ENCODE peak calls at places on chromosomes 4 and X, in four cellular contexts. H is HepG2, B is A549, C is K562. W is an unnamed sample.

GRCh38 chr4:108574402-108574801 is 46.0 kb upstream of the RPL34 start:
- DNase-seq in H (no peak), B (no peak), C (no peak), W (no peak)

GRCh38 chr4:128322986-128323385 is 35.4 kb upstream of the PGRMC2 start:
- DNase-seq in H (peak), B (peak), C (no peak), W (no peak)

GRCh38 chr4:11598591-11598990 is 169.9 kb upstream of the HS3ST1 start:
- DNase-seq in H (no peak), B (no peak), C (no peak), W (no peak)

GRCh38 chr4:37279894-37280592 is 35.5 kb downstream of the NWD2 start:
- DNase-seq in H (peak), B (no peak), C (no peak), W (no peak)

GRCh38 chr4:82704156-82704555 is 94.4 kb downstream of the SCD5 start:
- DNase-seq in H (no peak), B (no peak), C (no peak), W (no peak)

GRCh38 chr4:188707036-188707435 is 567.8 kb downstream of the TRIML1 start:
- DNase-seq in H (no peak), B (no peak), C (no peak), W (no peak)

GRCh38 chr4:183932576-183932975 is 27.5 kb downstream of the STOX2 start:
- DNase-seq in H (no peak), B (no peak), C (no peak), W (no peak)

GRCh38 chrX:34927866-34928265 is 14.7 kb upstream of the FAM47B start:
- DNase-seq in H (no peak), B (no peak), C (no peak), W (no peak)

GRCh38 chr4:54781771-54782170 is 124.0 kb downstream of the KIT start:
- DNase-seq in H (no peak), B (no peak), C (no peak), W (no peak)

GRCh38 chrX:22060451-22060940 is 28.4 kb downstream of the PHEX start:
- DNase-seq in H (no peak), B (no peak), C (no peak), W (no peak)

GRCh38 chr4:8919651-8920288 is 48.1 kb upstream of the HMX1 start:
- DNase-seq in H (no peak), B (no peak), C (no peak), W (no peak)

GRCh38 chrX:21766101-21766500 is 8.2 kb upstream of the SMPX start:
- DNase-seq in H (no peak), B (no peak), C (no peak), W (no peak)

GRCh38 chr4:148071009-148071408 is 339.1 kb downstream of the ARHGAP10 start:
- DNase-seq in H (no peak), B (no peak), C (no peak), W (no peak)

GRCh38 chrX:48468247-48468671 is 1.8 kb downstream of the SLC38A5 start:
- DNase-seq in H (no peak), B (no peak), C (peak), W (no peak)

GRCh38 chr4:52250124-52250523 is 199.0 kb downstream of the SPATA18 start:
- DNase-seq in H (no peak), B (no peak), C (no peak), W (no peak)

GRCh38 chr4:53116959-53117358 is 248.9 kb downstream of the SCFD2 start:
- DNase-seq in H (no peak), B (no peak), C (no peak), W (no peak)

GRCh38 chr4:76803522-76803921 is 94.4 kb downstream of the SOWAHB start:
- DNase-seq in H (no peak), B (no peak), C (peak), W (no peak)

GRCh38 chrX:72461288-72461687 is 111.4 kb downstream of the HDAC8 start:
- DNase-seq in H (no peak), B (no peak), C (no peak), W (no peak)

GRCh38 chr4:32830160-32830559 is 2110.0 kb downstream of the PCDH7 start:
- DNase-seq in H (no peak), B (no peak), C (no peak), W (no peak)

GRCh38 chr4:121070696-121071639 is 1.4 kb downstream of the NDNF start:
- DNase-seq in H (no peak), B (peak), C (no peak), W (peak)

GRCh38 chr4:56086073-56086521 is 137.4 kb downstream of the CEP135 start:
- DNase-seq in H (no peak), B (no peak), C (no peak), W (peak)

GRCh38 chr4:84070293-84070692 is 428.8 kb downstream of the NKX6-1 start:
- DNase-seq in H (no peak), B (no peak), C (no peak), W (no peak)

GRCh38 chr4:54495091-54495490 is 162.7 kb upstream of the KIT start:
- DNase-seq in H (no peak), B (no peak), C (no peak), W (no peak)

GRCh38 chrX:48492293-48492910 is 16.4 kb upstream of the PORCN start:
- DNase-seq in H (no peak), B (no peak), C (peak), W (no peak)

GRCh38 chrX:153773741-153774575 is 6.9 kb upstream of the SRPK3 start:
- DNase-seq in H (no peak), B (no peak), C (no peak), W (no peak)

GRCh38 chr4:95288552-95288951 is 260.2 kb downstream of the UNC5C start:
- DNase-seq in H (no peak), B (no peak), C (no peak), W (no peak)
- TF ChIP-seq NR3C1 in H (no peak), B (no peak), C (no peak), W (no peak)

DNA sequence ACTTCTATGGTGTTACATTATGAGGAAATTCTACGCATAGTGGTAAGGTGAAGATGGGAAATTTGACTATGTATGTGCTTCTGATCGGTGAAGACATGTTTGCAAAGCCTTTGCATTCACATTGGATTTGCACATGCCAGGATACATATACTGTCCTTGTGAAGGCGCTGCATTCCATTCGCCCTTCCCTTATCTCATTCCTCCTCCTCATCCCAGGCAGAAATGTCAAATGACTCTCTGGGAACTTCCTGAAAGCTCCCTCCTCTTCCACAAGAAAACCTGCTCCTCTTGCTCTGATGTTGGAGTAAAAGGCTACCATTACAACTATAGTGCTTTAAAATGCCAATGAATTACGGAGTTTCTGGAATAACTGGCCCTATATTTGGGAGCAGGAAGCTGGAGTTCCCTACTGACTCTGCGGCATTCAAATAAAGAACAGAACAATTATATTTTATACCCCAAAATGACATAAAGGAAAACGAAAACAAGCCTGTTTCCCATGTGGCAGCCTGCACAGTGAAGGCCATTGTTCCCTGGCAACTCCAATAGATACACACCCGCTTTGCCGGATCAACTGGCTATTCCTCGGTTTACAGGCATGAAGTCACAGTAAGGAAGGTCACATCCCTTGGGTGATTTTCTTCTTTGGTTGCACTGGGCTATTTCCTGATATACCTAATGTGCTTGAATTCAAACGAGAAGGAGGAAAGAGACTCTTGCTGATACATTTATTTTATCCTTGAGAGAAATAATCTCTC is 84.5 kb downstream of the AREG start:
- DNase-seq in H (no peak), B (no peak), C (no peak), W (no peak)
- TF ChIP-seq NR3C1 in H (no peak), B (no peak), C (no peak), W (no peak)

DNA sequence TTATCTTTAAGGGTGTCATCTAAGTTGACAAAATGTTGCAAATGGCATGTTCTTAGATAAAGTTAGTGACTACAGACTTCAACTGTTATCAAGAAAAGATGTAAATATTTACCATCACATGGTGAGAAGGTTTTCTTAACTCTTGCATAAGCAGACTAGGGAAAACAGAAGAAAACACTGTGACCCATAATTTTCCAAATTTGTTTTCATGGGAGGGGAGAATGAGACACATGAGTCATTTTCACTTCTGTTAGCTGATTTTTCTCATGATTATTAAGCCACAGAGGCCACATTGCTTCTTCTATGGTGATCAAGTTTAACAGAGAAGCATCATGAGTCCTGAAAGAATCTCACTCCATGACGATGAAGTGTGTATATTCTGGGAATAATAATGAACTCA is 30.2 kb upstream of the SYTL5 start:
- DNase-seq in H (no peak), B (no peak), C (no peak), W (no peak)
- TF ChIP-seq NR3C1 in H (no peak), B (no peak), C (no peak), W (no peak)

GRCh38 chr4:74873545-74874295 is 59.2 kb upstream of the PARM1 start:
- DNase-seq in H (no peak), B (no peak), C (no peak), W (no peak)
- TF ChIP-seq NR3C1 in H (no peak), B (no peak), C (no peak), W (no peak)

GRCh38 chr4:174631901-174632758 is 109.8 kb upstream of the HPGD start:
- DNase-seq in H (peak), B (peak), C (peak), W (no peak)
- TF ChIP-seq NR3C1 in H (no peak), B (no peak), C (no peak), W (no peak)

GRCh38 chrX:55006827-55007621 is 6.9 kb downstream of the APEX2 start:
- DNase-seq in H (no peak), B (no peak), C (no peak), W (no peak)
- TF ChIP-seq NR3C1 in H (no peak), B (no peak), C (no peak), W (no peak)

GRCh38 chr4:5800496-5800895 is 89.5 kb downstream of the EVC start:
- DNase-seq in H (no peak), B (no peak), C (no peak), W (no peak)
- TF ChIP-seq NR3C1 in H (no peak), B (no peak), C (no peak), W (no peak)

DNA sequence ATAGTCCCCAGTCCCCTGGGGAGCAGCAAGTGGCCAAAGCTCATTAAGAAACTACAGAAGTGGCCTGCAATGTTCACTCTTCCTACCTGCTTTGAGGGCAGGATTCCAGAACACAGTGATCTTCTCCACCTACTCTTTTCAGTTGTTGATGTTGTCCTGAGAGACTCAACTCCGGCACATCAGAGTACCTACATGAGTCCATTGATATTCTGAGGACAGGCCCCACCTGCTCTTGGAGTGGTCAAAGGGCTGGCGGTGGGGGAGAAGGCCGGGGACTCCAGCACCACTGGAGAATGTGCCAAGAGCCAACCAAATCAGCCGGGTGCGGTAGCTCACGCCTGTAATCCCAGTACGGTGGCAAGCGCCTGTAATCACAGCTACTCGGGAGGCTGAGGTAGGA is 29.8 kb upstream of the DDX3X start:
- DNase-seq in H (no peak), B (no peak), C (no peak), W (no peak)
- TF ChIP-seq NR3C1 in H (no peak), B (no peak), C (no peak), W (no peak)

GRCh38 chr4:5928241-5928640 is 35.4 kb upstream of the CRMP1 start:
- DNase-seq in H (no peak), B (no peak), C (no peak), W (no peak)
- TF ChIP-seq NR3C1 in H (no peak), B (no peak), C (no peak), W (no peak)

DNA sequence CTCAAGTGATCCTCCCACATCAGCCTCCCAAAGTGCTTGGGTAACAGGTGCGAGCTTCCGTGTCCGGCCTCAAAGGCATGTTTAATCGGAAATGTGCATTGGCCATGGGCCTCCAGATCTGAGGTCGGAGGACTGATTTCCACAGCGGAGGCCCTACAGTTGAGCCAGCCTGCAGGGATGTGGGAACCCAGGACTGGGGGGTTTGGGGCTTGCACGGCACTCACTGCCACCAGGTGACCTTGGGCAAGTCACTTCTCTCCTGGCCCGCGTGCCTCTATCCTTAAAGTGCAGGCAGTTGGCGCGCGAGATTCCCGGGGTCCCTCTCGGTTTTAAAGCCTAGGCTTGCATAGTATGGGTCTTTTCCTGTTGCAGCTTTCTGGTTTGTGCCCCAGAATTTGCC is 18.3 kb upstream of the WFS1 start:
- DNase-seq in H (no peak), B (no peak), C (no peak), W (no peak)
- TF ChIP-seq NR3C1 in H (no peak), B (no peak), C (no peak), W (no peak)

W was measured in WTC11.